ENCODE peak calls at places on chromosomes 11 and 22, in ten cellular contexts. One of them, this sample, is unnamed.

GRCh38 chr11:60918251-60918940 is 4.4 kb downstream of the TMEM109 start:
- DNase-seq in CD4-positive, alpha-beta T cell: no peak
- DNase-seq in fibroblast of lung: no peak
- DNase-seq in T-helper 9 cell: no peak
- DNase-seq in left colon: no peak
- DNase-seq in ureter: no peak
- DNase-seq in coronary artery: no peak
- DNase-seq in NCI-H748 treated with DMSO at 0.1 percent for 48 hours: no peak
- DNase-seq in cardiac fibroblast: no peak
- DNase-seq in thoracic aorta: no peak
- DNase-seq in this sample: no peak

GRCh38 chr22:46079093-46079860 is 71.0 kb upstream of the PPARA start:
- DNase-seq in CD4-positive, alpha-beta T cell: no peak
- DNase-seq in fibroblast of lung: peak
- DNase-seq in T-helper 9 cell: no peak
- DNase-seq in left colon: peak
- DNase-seq in ureter: no peak
- DNase-seq in coronary artery: peak
- DNase-seq in NCI-H748 treated with DMSO at 0.1 percent for 48 hours: no peak
- DNase-seq in cardiac fibroblast: no peak
- DNase-seq in thoracic aorta: no peak
- DNase-seq in this sample: peak

GRCh38 chr11:2771758-2772466 is 72.1 kb upstream of the KCNQ1OT1 start:
- DNase-seq in CD4-positive, alpha-beta T cell: no peak
- DNase-seq in fibroblast of lung: no peak
- DNase-seq in T-helper 9 cell: no peak
- DNase-seq in left colon: no peak
- DNase-seq in ureter: peak
- DNase-seq in coronary artery: peak
- DNase-seq in NCI-H748 treated with DMSO at 0.1 percent for 48 hours: no peak
- DNase-seq in cardiac fibroblast: no peak
- DNase-seq in thoracic aorta: no peak
- DNase-seq in this sample: no peak

GRCh38 chr11:113730887-113731726 is 25.0 kb upstream of the TMPRSS5 start:
- DNase-seq in CD4-positive, alpha-beta T cell: no peak
- DNase-seq in fibroblast of lung: peak
- DNase-seq in T-helper 9 cell: no peak
- DNase-seq in left colon: no peak
- DNase-seq in ureter: no peak
- DNase-seq in coronary artery: no peak
- DNase-seq in NCI-H748 treated with DMSO at 0.1 percent for 48 hours: peak
- DNase-seq in cardiac fibroblast: peak
- DNase-seq in thoracic aorta: no peak
- DNase-seq in this sample: peak

GRCh38 chr11:12248330-12248729 is 129.0 kb upstream of the PARVA start:
- DNase-seq in CD4-positive, alpha-beta T cell: no peak
- DNase-seq in fibroblast of lung: peak
- DNase-seq in T-helper 9 cell: no peak
- DNase-seq in left colon: peak
- DNase-seq in ureter: peak
- DNase-seq in coronary artery: no peak
- DNase-seq in NCI-H748 treated with DMSO at 0.1 percent for 48 hours: peak
- DNase-seq in cardiac fibroblast: peak
- DNase-seq in thoracic aorta: no peak
- DNase-seq in this sample: no peak

GRCh38 chr11:11973361-11973800 is 35.0 kb downstream of the DKK3 start:
- DNase-seq in CD4-positive, alpha-beta T cell: no peak
- DNase-seq in fibroblast of lung: peak
- DNase-seq in T-helper 9 cell: no peak
- DNase-seq in left colon: no peak
- DNase-seq in ureter: peak
- DNase-seq in coronary artery: peak
- DNase-seq in NCI-H748 treated with DMSO at 0.1 percent for 48 hours: no peak
- DNase-seq in cardiac fibroblast: peak
- DNase-seq in thoracic aorta: peak
- DNase-seq in this sample: no peak

GRCh38 chr11:17918049-17918605 is 94.7 kb downstream of the SERGEF start:
- DNase-seq in CD4-positive, alpha-beta T cell: no peak
- DNase-seq in fibroblast of lung: no peak
- DNase-seq in T-helper 9 cell: no peak
- DNase-seq in left colon: no peak
- DNase-seq in ureter: no peak
- DNase-seq in coronary artery: no peak
- DNase-seq in NCI-H748 treated with DMSO at 0.1 percent for 48 hours: no peak
- DNase-seq in cardiac fibroblast: no peak
- DNase-seq in thoracic aorta: no peak
- DNase-seq in this sample: no peak

GRCh38 chr22:30287626-30288413 is 1.5 kb downstream of the CASTOR1 start:
- DNase-seq in CD4-positive, alpha-beta T cell: peak
- DNase-seq in fibroblast of lung: peak
- DNase-seq in T-helper 9 cell: peak
- DNase-seq in left colon: peak
- DNase-seq in ureter: peak
- DNase-seq in coronary artery: peak
- DNase-seq in NCI-H748 treated with DMSO at 0.1 percent for 48 hours: no peak
- DNase-seq in cardiac fibroblast: peak
- DNase-seq in thoracic aorta: no peak
- DNase-seq in this sample: peak

GRCh38 chr11:11346249-11346648 is 6.8 kb downstream of the CSNK2A3 start:
- DNase-seq in CD4-positive, alpha-beta T cell: no peak
- DNase-seq in fibroblast of lung: no peak
- DNase-seq in T-helper 9 cell: no peak
- DNase-seq in left colon: no peak
- DNase-seq in ureter: no peak
- DNase-seq in coronary artery: no peak
- DNase-seq in NCI-H748 treated with DMSO at 0.1 percent for 48 hours: peak
- DNase-seq in cardiac fibroblast: no peak
- DNase-seq in thoracic aorta: no peak
- DNase-seq in this sample: no peak

GRCh38 chr22:32340437-32340836 is 17.2 kb upstream of the RFPL3 start:
- DNase-seq in CD4-positive, alpha-beta T cell: no peak
- DNase-seq in fibroblast of lung: no peak
- DNase-seq in T-helper 9 cell: no peak
- DNase-seq in left colon: no peak
- DNase-seq in ureter: no peak
- DNase-seq in coronary artery: no peak
- DNase-seq in NCI-H748 treated with DMSO at 0.1 percent for 48 hours: no peak
- DNase-seq in cardiac fibroblast: no peak
- DNase-seq in thoracic aorta: no peak
- DNase-seq in this sample: no peak

GRCh38 chr11:57458060-57458409 is 2.3 kb upstream of the RTN4RL2 start:
- DNase-seq in CD4-positive, alpha-beta T cell: no peak
- DNase-seq in fibroblast of lung: no peak
- DNase-seq in T-helper 9 cell: no peak
- DNase-seq in left colon: no peak
- DNase-seq in ureter: peak
- DNase-seq in coronary artery: no peak
- DNase-seq in NCI-H748 treated with DMSO at 0.1 percent for 48 hours: peak
- DNase-seq in cardiac fibroblast: no peak
- DNase-seq in thoracic aorta: no peak
- DNase-seq in this sample: no peak

GRCh38 chr22:37244114-37244921 is at the start of gene RAC2:
- DNase-seq in CD4-positive, alpha-beta T cell: peak
- DNase-seq in fibroblast of lung: peak
- DNase-seq in T-helper 9 cell: peak
- DNase-seq in left colon: peak
- DNase-seq in ureter: peak
- DNase-seq in coronary artery: no peak
- DNase-seq in NCI-H748 treated with DMSO at 0.1 percent for 48 hours: no peak
- DNase-seq in cardiac fibroblast: peak
- DNase-seq in thoracic aorta: no peak
- DNase-seq in this sample: peak

GRCh38 chr22:31947296-31947695 is 3.0 kb downstream of the YWHAH start:
- DNase-seq in CD4-positive, alpha-beta T cell: no peak
- DNase-seq in fibroblast of lung: no peak
- DNase-seq in T-helper 9 cell: no peak
- DNase-seq in left colon: no peak
- DNase-seq in ureter: no peak
- DNase-seq in coronary artery: no peak
- DNase-seq in NCI-H748 treated with DMSO at 0.1 percent for 48 hours: peak
- DNase-seq in cardiac fibroblast: peak
- DNase-seq in thoracic aorta: no peak
- DNase-seq in this sample: no peak

This sample was measured in A673.